ENCODE peak calls at places on chromosome 9, in seven cellular contexts. One of them, this sample, is unnamed.

GRCh38 chr9:99918134-99918533 is 11.7 kb downstream of the STX17 start:
- DNase-seq in epithelial cell of esophagus: no peak
- DNase-seq in OCI-LY7: no peak
- DNase-seq in GM12865: no peak
- DNase-seq in astrocyte of the spinal cord: no peak
- DNase-seq in CD8-positive, alpha-beta T cell: no peak
- DNase-seq in kidney epithelial cell: no peak
- DNase-seq in this sample: no peak

GRCh38 chr9:125472926-125473701 is 211.5 kb downstream of the GAPVD1 start:
- DNase-seq in epithelial cell of esophagus: no peak
- DNase-seq in OCI-LY7: no peak
- DNase-seq in GM12865: no peak
- DNase-seq in astrocyte of the spinal cord: peak; percentile 59
- DNase-seq in CD8-positive, alpha-beta T cell: no peak
- DNase-seq in kidney epithelial cell: no peak
- DNase-seq in this sample: peak; percentile 49

GRCh38 chr9:116218399-116218798 is 64.8 kb downstream of the PAPPA start:
- DNase-seq in epithelial cell of esophagus: no peak
- DNase-seq in OCI-LY7: no peak
- DNase-seq in GM12865: no peak
- DNase-seq in astrocyte of the spinal cord: no peak
- DNase-seq in CD8-positive, alpha-beta T cell: no peak
- DNase-seq in kidney epithelial cell: no peak
- DNase-seq in this sample: no peak

GRCh38 chr9:81250606-81251005 is 438.7 kb downstream of the TLE1 start:
- DNase-seq in epithelial cell of esophagus: no peak
- DNase-seq in OCI-LY7: no peak
- DNase-seq in GM12865: no peak
- DNase-seq in astrocyte of the spinal cord: no peak
- DNase-seq in CD8-positive, alpha-beta T cell: no peak
- DNase-seq in kidney epithelial cell: no peak
- DNase-seq in this sample: no peak

GRCh38 chr9:99916650-99917049 is 10.2 kb downstream of the STX17 start:
- DNase-seq in epithelial cell of esophagus: no peak
- DNase-seq in OCI-LY7: no peak
- DNase-seq in GM12865: no peak
- DNase-seq in astrocyte of the spinal cord: no peak
- DNase-seq in CD8-positive, alpha-beta T cell: no peak
- DNase-seq in kidney epithelial cell: no peak
- DNase-seq in this sample: no peak

GRCh38 chr9:69299316-69299715 is 25.7 kb upstream of the ENTREP1 start:
- DNase-seq in epithelial cell of esophagus: no peak
- DNase-seq in OCI-LY7: no peak
- DNase-seq in GM12865: no peak
- DNase-seq in astrocyte of the spinal cord: no peak
- DNase-seq in CD8-positive, alpha-beta T cell: no peak
- DNase-seq in kidney epithelial cell: no peak
- DNase-seq in this sample: no peak

GRCh38 chr9:123651273-123651672 is 278.7 kb downstream of the DENND1A start:
- DNase-seq in epithelial cell of esophagus: no peak
- DNase-seq in OCI-LY7: no peak
- DNase-seq in GM12865: no peak
- DNase-seq in astrocyte of the spinal cord: no peak
- DNase-seq in CD8-positive, alpha-beta T cell: no peak
- DNase-seq in kidney epithelial cell: no peak
- DNase-seq in this sample: no peak

GRCh38 chr9:89501311-89501898 is 3.5 kb upstream of the SEMA4D start:
- DNase-seq in epithelial cell of esophagus: no peak
- DNase-seq in OCI-LY7: no peak
- DNase-seq in GM12865: no peak
- DNase-seq in astrocyte of the spinal cord: no peak
- DNase-seq in CD8-positive, alpha-beta T cell: no peak
- DNase-seq in kidney epithelial cell: no peak
- DNase-seq in this sample: no peak

GRCh38 chr9:112558476-112558875 is 71.8 kb downstream of the KIAA1958 start:
- DNase-seq in epithelial cell of esophagus: peak; percentile 38
- DNase-seq in OCI-LY7: no peak
- DNase-seq in GM12865: no peak
- DNase-seq in astrocyte of the spinal cord: peak; percentile 52
- DNase-seq in CD8-positive, alpha-beta T cell: no peak
- DNase-seq in kidney epithelial cell: peak; percentile 14
- DNase-seq in this sample: peak; percentile 78

GRCh38 chr9:112028242-112029221 is 131.9 kb downstream of the UGCG start:
- DNase-seq in epithelial cell of esophagus: no peak
- DNase-seq in OCI-LY7: no peak
- DNase-seq in GM12865: peak; percentile 97
- DNase-seq in astrocyte of the spinal cord: no peak
- DNase-seq in CD8-positive, alpha-beta T cell: no peak
- DNase-seq in kidney epithelial cell: no peak
- DNase-seq in this sample: no peak

GRCh38 chr9:93958875-93959682 is 3.9 kb upstream of the BARX1 start:
- DNase-seq in epithelial cell of esophagus: peak; percentile 58
- DNase-seq in OCI-LY7: no peak
- DNase-seq in GM12865: no peak
- DNase-seq in astrocyte of the spinal cord: peak; percentile 18
- DNase-seq in CD8-positive, alpha-beta T cell: no peak
- DNase-seq in kidney epithelial cell: no peak
- DNase-seq in this sample: peak; percentile 19

GRCh38 chr9:124660341-124660801 is 110.7 kb downstream of the NR6A1 start:
- DNase-seq in epithelial cell of esophagus: peak; percentile 36
- DNase-seq in OCI-LY7: peak; percentile 16
- DNase-seq in GM12865: peak; percentile 65
- DNase-seq in astrocyte of the spinal cord: peak; percentile 81
- DNase-seq in CD8-positive, alpha-beta T cell: no peak
- DNase-seq in kidney epithelial cell: no peak
- DNase-seq in this sample: peak; percentile 78

GRCh38 chr9:88781500-88782391 is 209.5 kb upstream of the S1PR3 start:
- DNase-seq in epithelial cell of esophagus: no peak
- DNase-seq in OCI-LY7: no peak
- DNase-seq in GM12865: no peak
- DNase-seq in astrocyte of the spinal cord: peak; percentile 87
- DNase-seq in CD8-positive, alpha-beta T cell: no peak
- DNase-seq in kidney epithelial cell: no peak
- DNase-seq in this sample: no peak

GRCh38 chr9:101462558-101462957 is 27.0 kb upstream of the ALDOB start:
- DNase-seq in epithelial cell of esophagus: peak; percentile 50
- DNase-seq in OCI-LY7: no peak
- DNase-seq in GM12865: no peak
- DNase-seq in astrocyte of the spinal cord: peak; percentile 81
- DNase-seq in CD8-positive, alpha-beta T cell: no peak
- DNase-seq in kidney epithelial cell: no peak
- DNase-seq in this sample: no peak

GRCh38 chr9:98442114-98442513 is 186.7 kb upstream of the TBC1D2 start:
- DNase-seq in epithelial cell of esophagus: no peak
- DNase-seq in OCI-LY7: no peak
- DNase-seq in GM12865: no peak
- DNase-seq in astrocyte of the spinal cord: no peak
- DNase-seq in CD8-positive, alpha-beta T cell: no peak
- DNase-seq in kidney epithelial cell: no peak
- DNase-seq in this sample: no peak

GRCh38 chr9:4012446-4012845 is 287.4 kb downstream of the GLIS3 start:
- DNase-seq in epithelial cell of esophagus: no peak
- DNase-seq in OCI-LY7: no peak
- DNase-seq in GM12865: no peak
- DNase-seq in astrocyte of the spinal cord: peak; percentile 65
- DNase-seq in CD8-positive, alpha-beta T cell: no peak
- DNase-seq in kidney epithelial cell: no peak
- DNase-seq in this sample: peak; percentile 33

GRCh38 chr9:75683591-75683990 is 206.9 kb upstream of the PCSK5 start:
- DNase-seq in epithelial cell of esophagus: peak; percentile 44
- DNase-seq in OCI-LY7: no peak
- DNase-seq in GM12865: no peak
- DNase-seq in astrocyte of the spinal cord: peak; percentile 9
- DNase-seq in CD8-positive, alpha-beta T cell: no peak
- DNase-seq in kidney epithelial cell: no peak
- DNase-seq in this sample: no peak

GRCh38 chr9:4301971-4302427 is 2.1 kb upstream of the GLIS3 start:
- DNase-seq in epithelial cell of esophagus: peak; percentile 93
- DNase-seq in OCI-LY7: no peak
- DNase-seq in GM12865: no peak
- DNase-seq in astrocyte of the spinal cord: peak; percentile 96
- DNase-seq in CD8-positive, alpha-beta T cell: no peak
- DNase-seq in kidney epithelial cell: peak; percentile 80
- DNase-seq in this sample: peak; percentile 95

GRCh38 chr9:87595605-87596004 is 97.9 kb downstream of the DAPK1 start:
- DNase-seq in epithelial cell of esophagus: no peak
- DNase-seq in OCI-LY7: no peak
- DNase-seq in GM12865: no peak
- DNase-seq in astrocyte of the spinal cord: no peak
- DNase-seq in CD8-positive, alpha-beta T cell: no peak
- DNase-seq in kidney epithelial cell: no peak
- DNase-seq in this sample: no peak

GRCh38 chr9:28841795-28842194 is 1268.5 kb upstream of the C9orf72 start:
- DNase-seq in epithelial cell of esophagus: no peak
- DNase-seq in OCI-LY7: no peak
- DNase-seq in GM12865: no peak
- DNase-seq in astrocyte of the spinal cord: no peak
- DNase-seq in CD8-positive, alpha-beta T cell: no peak
- DNase-seq in kidney epithelial cell: no peak
- DNase-seq in this sample: no peak

GRCh38 chr9:89601856-89602562 is 2.8 kb upstream of the GADD45G start:
- DNase-seq in epithelial cell of esophagus: no peak
- DNase-seq in OCI-LY7: no peak
- DNase-seq in GM12865: no peak
- DNase-seq in astrocyte of the spinal cord: no peak
- DNase-seq in CD8-positive, alpha-beta T cell: no peak
- DNase-seq in kidney epithelial cell: no peak
- DNase-seq in this sample: no peak

GRCh38 chr9:33186457-33187168 is 19.5 kb upstream of the B4GALT1 start:
- DNase-seq in epithelial cell of esophagus: peak; percentile 77
- DNase-seq in OCI-LY7: no peak
- DNase-seq in GM12865: peak; percentile 44
- DNase-seq in astrocyte of the spinal cord: no peak
- DNase-seq in CD8-positive, alpha-beta T cell: no peak
- DNase-seq in kidney epithelial cell: no peak
- DNase-seq in this sample: peak; percentile 46

GRCh38 chr9:33185406-33185805 is 18.3 kb upstream of the B4GALT1 start:
- DNase-seq in epithelial cell of esophagus: no peak
- DNase-seq in OCI-LY7: no peak
- DNase-seq in GM12865: no peak
- DNase-seq in astrocyte of the spinal cord: no peak
- DNase-seq in CD8-positive, alpha-beta T cell: no peak
- DNase-seq in kidney epithelial cell: no peak
- DNase-seq in this sample: no peak

GRCh38 chr9:33185858-33186257 is 18.7 kb upstream of the B4GALT1 start:
- DNase-seq in epithelial cell of esophagus: peak; percentile 52
- DNase-seq in OCI-LY7: no peak
- DNase-seq in GM12865: no peak
- DNase-seq in astrocyte of the spinal cord: no peak
- DNase-seq in CD8-positive, alpha-beta T cell: no peak
- DNase-seq in kidney epithelial cell: no peak
- DNase-seq in this sample: no peak

GRCh38 chr9:33187519-33188218 is 20.5 kb upstream of the B4GALT1 start:
- DNase-seq in epithelial cell of esophagus: no peak
- DNase-seq in OCI-LY7: no peak
- DNase-seq in GM12865: no peak
- DNase-seq in astrocyte of the spinal cord: peak; percentile 54
- DNase-seq in CD8-positive, alpha-beta T cell: no peak
- DNase-seq in kidney epithelial cell: no peak
- DNase-seq in this sample: peak; percentile 87

GRCh38 chr9:33184947-33185346 is 17.8 kb upstream of the B4GALT1 start:
- DNase-seq in epithelial cell of esophagus: peak; percentile 51
- DNase-seq in OCI-LY7: no peak
- DNase-seq in GM12865: no peak
- DNase-seq in astrocyte of the spinal cord: no peak
- DNase-seq in CD8-positive, alpha-beta T cell: no peak
- DNase-seq in kidney epithelial cell: no peak
- DNase-seq in this sample: no peak
- H3K4me3 ChIP-seq in epithelial cell of esophagus: no peak overlapping the region
- H3K4me3 ChIP-seq in OCI-LY7: no peak overlapping the region
- H3K4me3 ChIP-seq in GM12865: no peak overlapping the region
- H3K4me3 ChIP-seq in astrocyte of the spinal cord: no peak overlapping the region
- H3K4me3 ChIP-seq in CD8-positive, alpha-beta T cell: no peak overlapping the region
- H3K4me3 ChIP-seq in kidney epithelial cell: no peak overlapping the region
- H3K4me3 ChIP-seq in this sample: no peak overlapping the region

GRCh38 chr9:126515873-126516505 is 97.7 kb upstream of the LMX1B start:
- DNase-seq in epithelial cell of esophagus: no peak
- DNase-seq in OCI-LY7: no peak
- DNase-seq in GM12865: no peak
- DNase-seq in astrocyte of the spinal cord: no peak
- DNase-seq in CD8-positive, alpha-beta T cell: no peak
- DNase-seq in kidney epithelial cell: no peak
- DNase-seq in this sample: no peak

GRCh38 chr9:126515001-126515872 is 98.5 kb upstream of the LMX1B start:
- DNase-seq in epithelial cell of esophagus: no peak
- DNase-seq in OCI-LY7: no peak
- DNase-seq in GM12865: no peak
- DNase-seq in astrocyte of the spinal cord: no peak
- DNase-seq in CD8-positive, alpha-beta T cell: no peak
- DNase-seq in kidney epithelial cell: no peak
- DNase-seq in this sample: no peak

GRCh38 chr9:126513159-126514036 is 100.3 kb upstream of the LMX1B start:
- DNase-seq in epithelial cell of esophagus: peak; percentile 76
- DNase-seq in OCI-LY7: no peak
- DNase-seq in GM12865: no peak
- DNase-seq in astrocyte of the spinal cord: no peak
- DNase-seq in CD8-positive, alpha-beta T cell: no peak
- DNase-seq in kidney epithelial cell: no peak
- DNase-seq in this sample: no peak

GRCh38 chr9:126516561-126516935 is 97.2 kb upstream of the LMX1B start:
- DNase-seq in epithelial cell of esophagus: no peak
- DNase-seq in OCI-LY7: no peak
- DNase-seq in GM12865: no peak
- DNase-seq in astrocyte of the spinal cord: no peak
- DNase-seq in CD8-positive, alpha-beta T cell: no peak
- DNase-seq in kidney epithelial cell: no peak
- DNase-seq in this sample: no peak

GRCh38 chr9:126514037-126514821 is 99.5 kb upstream of the LMX1B start:
- DNase-seq in epithelial cell of esophagus: peak; percentile 46
- DNase-seq in OCI-LY7: peak; percentile 66
- DNase-seq in GM12865: no peak
- DNase-seq in astrocyte of the spinal cord: no peak
- DNase-seq in CD8-positive, alpha-beta T cell: peak; percentile 67
- DNase-seq in kidney epithelial cell: no peak
- DNase-seq in this sample: peak; percentile 24
- TF ChIP-seq CTCF in epithelial cell of esophagus: no peak
- TF ChIP-seq CTCF in OCI-LY7: peak; percentile 79
- TF ChIP-seq CTCF in GM12865: peak; percentile 24
- TF ChIP-seq CTCF in astrocyte of the spinal cord: peak; percentile 38
- TF ChIP-seq CTCF in CD8-positive, alpha-beta T cell: peak; percentile 34
- TF ChIP-seq CTCF in kidney epithelial cell: no peak
- TF ChIP-seq CTCF in this sample: no peak

GRCh38 chr9:127976498-127976897 is 4.3 kb downstream of the EEIG1 start:
- DNase-seq in epithelial cell of esophagus: no peak
- DNase-seq in OCI-LY7: no peak
- DNase-seq in GM12865: no peak
- DNase-seq in astrocyte of the spinal cord: no peak
- DNase-seq in CD8-positive, alpha-beta T cell: peak; percentile 62
- DNase-seq in kidney epithelial cell: no peak
- DNase-seq in this sample: no peak
- H3K4me3 ChIP-seq in epithelial cell of esophagus: no peak overlapping the region
- H3K4me3 ChIP-seq in OCI-LY7: peak overlapping the region; percentile 80
- H3K4me3 ChIP-seq in GM12865: no peak overlapping the region
- H3K4me3 ChIP-seq in astrocyte of the spinal cord: no peak overlapping the region
- H3K4me3 ChIP-seq in CD8-positive, alpha-beta T cell: peak overlapping the region; percentile 73
- H3K4me3 ChIP-seq in kidney epithelial cell: no peak overlapping the region
- H3K4me3 ChIP-seq in this sample: no peak overlapping the region

DNA sequence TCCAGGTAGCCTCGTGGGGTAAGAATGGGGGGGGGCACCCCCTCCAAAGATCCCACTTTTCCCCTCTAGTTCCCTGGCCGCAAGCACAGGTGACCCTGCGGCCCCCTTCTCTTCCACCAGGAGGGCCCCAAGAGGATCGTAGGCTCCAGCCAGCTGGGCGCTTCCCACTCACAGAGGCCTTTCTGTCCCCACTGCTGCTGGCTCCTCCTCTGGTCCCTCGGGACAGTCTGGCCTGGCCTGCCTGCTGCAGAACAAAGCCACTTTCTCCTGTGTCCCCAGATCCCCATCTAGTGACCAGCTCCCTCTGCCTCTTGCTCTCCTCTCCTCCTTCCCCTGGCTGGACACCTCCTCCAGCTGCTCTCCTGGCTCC is 534 bp upstream of the SAPCD2 start:
- DNase-seq in epithelial cell of esophagus: no peak
- DNase-seq in OCI-LY7: peak; percentile 42
- DNase-seq in GM12865: no peak
- DNase-seq in astrocyte of the spinal cord: no peak
- DNase-seq in CD8-positive, alpha-beta T cell: no peak
- DNase-seq in kidney epithelial cell: no peak
- DNase-seq in this sample: no peak
- TF ChIP-seq CTCF in epithelial cell of esophagus: peak; percentile 11
- TF ChIP-seq CTCF in OCI-LY7: no peak
- TF ChIP-seq CTCF in GM12865: no peak
- TF ChIP-seq CTCF in astrocyte of the spinal cord: peak; percentile 10
- TF ChIP-seq CTCF in CD8-positive, alpha-beta T cell: no peak
- TF ChIP-seq CTCF in kidney epithelial cell: peak; percentile 28
- TF ChIP-seq CTCF in this sample: no peak

This sample was measured in AG10803.